ENCODE peak calls at places on chromosome 6, in nine cellular contexts. One of them, this sample, is unnamed.

GRCh38 chr6:26576929-26577719 is 19.6 kb upstream of the ABT1 start:
- DNase-seq in activated naive CD8-positive, alpha-beta T cell treated with anti-CD3 and anti-CD28 coated beads for 36 hours: peak; percentile 81
- DNase-seq in activated T-cell treated with anti-CD3 and anti-CD28 coated beads for 1 hour: peak; percentile 43
- DNase-seq in SK-N-DZ: no peak
- DNase-seq in stimulated activated effector memory CD8-positive, alpha-beta T cell treated with anti-CD3 and anti-CD28 coated beads, Interleukin-12 subunit alpha, Interleukin-12 subunit beta, amount 100 ng/mL, for 72 hours: peak; percentile 82
- DNase-seq in posterior cingulate gyrus: no peak
- DNase-seq in kidney: no peak
- DNase-seq in T-cell: no peak
- DNase-seq in 8988T: no peak
- DNase-seq in this sample: peak; percentile 39

GRCh38 chr6:122381494-122382083 is 17.9 kb upstream of the HSF2 start:
- DNase-seq in activated naive CD8-positive, alpha-beta T cell treated with anti-CD3 and anti-CD28 coated beads for 36 hours: peak; percentile 59
- DNase-seq in 8988T: no peak
- DNase-seq in posterior cingulate gyrus: peak; percentile 35
- DNase-seq in kidney: no peak
- DNase-seq in activated T-cell treated with anti-CD3 and anti-CD28 coated beads for 1 hour: peak; percentile 24
- DNase-seq in SK-N-DZ: peak; percentile 72
- DNase-seq in stimulated activated effector memory CD8-positive, alpha-beta T cell treated with anti-CD3 and anti-CD28 coated beads, Interleukin-12 subunit alpha, Interleukin-12 subunit beta, amount 100 ng/mL, for 72 hours: peak; percentile 63
- DNase-seq in T-cell: peak; percentile 38
- DNase-seq in this sample: peak; percentile 75

GRCh38 chr6:34234667-34235604 is 1.7 kb upstream of the HMGA1 start:
- DNase-seq in 8988T: no peak
- DNase-seq in posterior cingulate gyrus: no peak
- DNase-seq in T-cell: peak; percentile 22
- DNase-seq in activated naive CD8-positive, alpha-beta T cell treated with anti-CD3 and anti-CD28 coated beads for 36 hours: peak; percentile 52
- DNase-seq in stimulated activated effector memory CD8-positive, alpha-beta T cell treated with anti-CD3 and anti-CD28 coated beads, Interleukin-12 subunit alpha, Interleukin-12 subunit beta, amount 100 ng/mL, for 72 hours: no peak
- DNase-seq in activated T-cell treated with anti-CD3 and anti-CD28 coated beads for 1 hour: no peak
- DNase-seq in kidney: peak; percentile 88
- DNase-seq in SK-N-DZ: no peak
- DNase-seq in this sample: no peak

GRCh38 chr6:83006270-83006905 is 59.3 kb downstream of the UBE3D start:
- DNase-seq in kidney: no peak
- DNase-seq in posterior cingulate gyrus: no peak
- DNase-seq in stimulated activated effector memory CD8-positive, alpha-beta T cell treated with anti-CD3 and anti-CD28 coated beads, Interleukin-12 subunit alpha, Interleukin-12 subunit beta, amount 100 ng/mL, for 72 hours: no peak
- DNase-seq in T-cell: no peak
- DNase-seq in activated naive CD8-positive, alpha-beta T cell treated with anti-CD3 and anti-CD28 coated beads for 36 hours: no peak
- DNase-seq in activated T-cell treated with anti-CD3 and anti-CD28 coated beads for 1 hour: no peak
- DNase-seq in 8988T: no peak
- DNase-seq in SK-N-DZ: no peak
- DNase-seq in this sample: no peak

GRCh38 chr6:132598473-132598872 is 8.9 kb upstream of the TAAR5 start:
- DNase-seq in posterior cingulate gyrus: no peak
- DNase-seq in T-cell: no peak
- DNase-seq in stimulated activated effector memory CD8-positive, alpha-beta T cell treated with anti-CD3 and anti-CD28 coated beads, Interleukin-12 subunit alpha, Interleukin-12 subunit beta, amount 100 ng/mL, for 72 hours: no peak
- DNase-seq in 8988T: peak; percentile 14
- DNase-seq in kidney: no peak
- DNase-seq in activated T-cell treated with anti-CD3 and anti-CD28 coated beads for 1 hour: no peak
- DNase-seq in SK-N-DZ: peak; percentile 10
- DNase-seq in activated naive CD8-positive, alpha-beta T cell treated with anti-CD3 and anti-CD28 coated beads for 36 hours: no peak
- DNase-seq in this sample: no peak

GRCh38 chr6:150549577-150550184 is 50.0 kb upstream of the PLEKHG1 start:
- DNase-seq in activated T-cell treated with anti-CD3 and anti-CD28 coated beads for 1 hour: no peak
- DNase-seq in T-cell: no peak
- DNase-seq in SK-N-DZ: no peak
- DNase-seq in posterior cingulate gyrus: no peak
- DNase-seq in stimulated activated effector memory CD8-positive, alpha-beta T cell treated with anti-CD3 and anti-CD28 coated beads, Interleukin-12 subunit alpha, Interleukin-12 subunit beta, amount 100 ng/mL, for 72 hours: no peak
- DNase-seq in kidney: no peak
- DNase-seq in 8988T: no peak
- DNase-seq in activated naive CD8-positive, alpha-beta T cell treated with anti-CD3 and anti-CD28 coated beads for 36 hours: no peak
- DNase-seq in this sample: no peak

GRCh38 chr6:155349129-155349528 is 34.8 kb upstream of the TFB1M start:
- DNase-seq in kidney: no peak
- DNase-seq in T-cell: no peak
- DNase-seq in SK-N-DZ: no peak
- DNase-seq in activated T-cell treated with anti-CD3 and anti-CD28 coated beads for 1 hour: no peak
- DNase-seq in 8988T: no peak
- DNase-seq in activated naive CD8-positive, alpha-beta T cell treated with anti-CD3 and anti-CD28 coated beads for 36 hours: no peak
- DNase-seq in stimulated activated effector memory CD8-positive, alpha-beta T cell treated with anti-CD3 and anti-CD28 coated beads, Interleukin-12 subunit alpha, Interleukin-12 subunit beta, amount 100 ng/mL, for 72 hours: no peak
- DNase-seq in posterior cingulate gyrus: no peak
- DNase-seq in this sample: no peak

GRCh38 chr6:101722991-101723579 is 329.6 kb downstream of the GRIK2 start:
- DNase-seq in T-cell: no peak
- DNase-seq in activated naive CD8-positive, alpha-beta T cell treated with anti-CD3 and anti-CD28 coated beads for 36 hours: no peak
- DNase-seq in stimulated activated effector memory CD8-positive, alpha-beta T cell treated with anti-CD3 and anti-CD28 coated beads, Interleukin-12 subunit alpha, Interleukin-12 subunit beta, amount 100 ng/mL, for 72 hours: no peak
- DNase-seq in SK-N-DZ: no peak
- DNase-seq in 8988T: no peak
- DNase-seq in kidney: no peak
- DNase-seq in posterior cingulate gyrus: no peak
- DNase-seq in activated T-cell treated with anti-CD3 and anti-CD28 coated beads for 1 hour: no peak
- DNase-seq in this sample: peak; percentile 21

GRCh38 chr6:41594326-41594725 is 43.9 kb upstream of the MDFI start:
- DNase-seq in activated naive CD8-positive, alpha-beta T cell treated with anti-CD3 and anti-CD28 coated beads for 36 hours: no peak
- DNase-seq in activated T-cell treated with anti-CD3 and anti-CD28 coated beads for 1 hour: no peak
- DNase-seq in 8988T: no peak
- DNase-seq in stimulated activated effector memory CD8-positive, alpha-beta T cell treated with anti-CD3 and anti-CD28 coated beads, Interleukin-12 subunit alpha, Interleukin-12 subunit beta, amount 100 ng/mL, for 72 hours: no peak
- DNase-seq in SK-N-DZ: no peak
- DNase-seq in T-cell: no peak
- DNase-seq in posterior cingulate gyrus: no peak
- DNase-seq in kidney: peak; percentile 22
- DNase-seq in this sample: no peak

GRCh38 chr6:13099771-13100170 is 228.6 kb downstream of the TBC1D7 start:
- DNase-seq in activated naive CD8-positive, alpha-beta T cell treated with anti-CD3 and anti-CD28 coated beads for 36 hours: no peak
- DNase-seq in 8988T: no peak
- DNase-seq in SK-N-DZ: no peak
- DNase-seq in T-cell: no peak
- DNase-seq in posterior cingulate gyrus: no peak
- DNase-seq in kidney: no peak
- DNase-seq in stimulated activated effector memory CD8-positive, alpha-beta T cell treated with anti-CD3 and anti-CD28 coated beads, Interleukin-12 subunit alpha, Interleukin-12 subunit beta, amount 100 ng/mL, for 72 hours: no peak
- DNase-seq in activated T-cell treated with anti-CD3 and anti-CD28 coated beads for 1 hour: no peak
- DNase-seq in this sample: no peak

GRCh38 chr6:9405369-9405768 is 970.0 kb upstream of the SLC35B3 start:
- DNase-seq in kidney: no peak
- DNase-seq in stimulated activated effector memory CD8-positive, alpha-beta T cell treated with anti-CD3 and anti-CD28 coated beads, Interleukin-12 subunit alpha, Interleukin-12 subunit beta, amount 100 ng/mL, for 72 hours: no peak
- DNase-seq in posterior cingulate gyrus: no peak
- DNase-seq in SK-N-DZ: no peak
- DNase-seq in 8988T: no peak
- DNase-seq in activated naive CD8-positive, alpha-beta T cell treated with anti-CD3 and anti-CD28 coated beads for 36 hours: no peak
- DNase-seq in T-cell: no peak
- DNase-seq in activated T-cell treated with anti-CD3 and anti-CD28 coated beads for 1 hour: no peak
- DNase-seq in this sample: no peak

GRCh38 chr6:85464260-85464644 is 14.4 kb downstream of the NT5E start:
- DNase-seq in kidney: no peak
- DNase-seq in stimulated activated effector memory CD8-positive, alpha-beta T cell treated with anti-CD3 and anti-CD28 coated beads, Interleukin-12 subunit alpha, Interleukin-12 subunit beta, amount 100 ng/mL, for 72 hours: peak; percentile 55
- DNase-seq in 8988T: no peak
- DNase-seq in activated naive CD8-positive, alpha-beta T cell treated with anti-CD3 and anti-CD28 coated beads for 36 hours: peak; percentile 61
- DNase-seq in SK-N-DZ: no peak
- DNase-seq in posterior cingulate gyrus: no peak
- DNase-seq in activated T-cell treated with anti-CD3 and anti-CD28 coated beads for 1 hour: no peak
- DNase-seq in T-cell: no peak
- DNase-seq in this sample: peak; percentile 96

GRCh38 chr6:56046576-56046975 is 171.2 kb upstream of the BMP5 start:
- DNase-seq in kidney: no peak
- DNase-seq in posterior cingulate gyrus: no peak
- DNase-seq in T-cell: no peak
- DNase-seq in activated T-cell treated with anti-CD3 and anti-CD28 coated beads for 1 hour: no peak
- DNase-seq in 8988T: no peak
- DNase-seq in SK-N-DZ: no peak
- DNase-seq in activated naive CD8-positive, alpha-beta T cell treated with anti-CD3 and anti-CD28 coated beads for 36 hours: no peak
- DNase-seq in stimulated activated effector memory CD8-positive, alpha-beta T cell treated with anti-CD3 and anti-CD28 coated beads, Interleukin-12 subunit alpha, Interleukin-12 subunit beta, amount 100 ng/mL, for 72 hours: no peak
- DNase-seq in this sample: peak; percentile 95

GRCh38 chr6:165800337-165800736 is 137.3 kb upstream of the PDE10A start:
- DNase-seq in T-cell: no peak
- DNase-seq in 8988T: no peak
- DNase-seq in activated naive CD8-positive, alpha-beta T cell treated with anti-CD3 and anti-CD28 coated beads for 36 hours: no peak
- DNase-seq in SK-N-DZ: no peak
- DNase-seq in posterior cingulate gyrus: no peak
- DNase-seq in stimulated activated effector memory CD8-positive, alpha-beta T cell treated with anti-CD3 and anti-CD28 coated beads, Interleukin-12 subunit alpha, Interleukin-12 subunit beta, amount 100 ng/mL, for 72 hours: no peak
- DNase-seq in activated T-cell treated with anti-CD3 and anti-CD28 coated beads for 1 hour: no peak
- DNase-seq in kidney: no peak
- DNase-seq in this sample: peak; percentile 36

GRCh38 chr6:154993026-154993425 is 2.1 kb upstream of the TIAM2 start:
- DNase-seq in stimulated activated effector memory CD8-positive, alpha-beta T cell treated with anti-CD3 and anti-CD28 coated beads, Interleukin-12 subunit alpha, Interleukin-12 subunit beta, amount 100 ng/mL, for 72 hours: no peak
- DNase-seq in posterior cingulate gyrus: no peak
- DNase-seq in kidney: no peak
- DNase-seq in SK-N-DZ: no peak
- DNase-seq in activated naive CD8-positive, alpha-beta T cell treated with anti-CD3 and anti-CD28 coated beads for 36 hours: no peak
- DNase-seq in T-cell: no peak
- DNase-seq in activated T-cell treated with anti-CD3 and anti-CD28 coated beads for 1 hour: no peak
- DNase-seq in 8988T: no peak
- DNase-seq in this sample: peak; percentile 32

GRCh38 chr6:136553166-136553787 is 3.1 kb upstream of the MAP7 start:
- DNase-seq in activated naive CD8-positive, alpha-beta T cell treated with anti-CD3 and anti-CD28 coated beads for 36 hours: no peak
- DNase-seq in posterior cingulate gyrus: no peak
- DNase-seq in SK-N-DZ: no peak
- DNase-seq in T-cell: no peak
- DNase-seq in stimulated activated effector memory CD8-positive, alpha-beta T cell treated with anti-CD3 and anti-CD28 coated beads, Interleukin-12 subunit alpha, Interleukin-12 subunit beta, amount 100 ng/mL, for 72 hours: no peak
- DNase-seq in kidney: no peak
- DNase-seq in 8988T: no peak
- DNase-seq in activated T-cell treated with anti-CD3 and anti-CD28 coated beads for 1 hour: no peak
- DNase-seq in this sample: no peak

GRCh38 chr6:124002377-124003081 is 198.9 kb downstream of the NKAIN2 start:
- DNase-seq in activated T-cell treated with anti-CD3 and anti-CD28 coated beads for 1 hour: no peak
- DNase-seq in kidney: no peak
- DNase-seq in 8988T: no peak
- DNase-seq in SK-N-DZ: no peak
- DNase-seq in stimulated activated effector memory CD8-positive, alpha-beta T cell treated with anti-CD3 and anti-CD28 coated beads, Interleukin-12 subunit alpha, Interleukin-12 subunit beta, amount 100 ng/mL, for 72 hours: no peak
- DNase-seq in T-cell: no peak
- DNase-seq in posterior cingulate gyrus: no peak
- DNase-seq in activated naive CD8-positive, alpha-beta T cell treated with anti-CD3 and anti-CD28 coated beads for 36 hours: no peak
- DNase-seq in this sample: no peak

GRCh38 chr6:93751969-93752368 is 332.6 kb upstream of the EPHA7 start:
- DNase-seq in SK-N-DZ: no peak
- DNase-seq in 8988T: no peak
- DNase-seq in activated naive CD8-positive, alpha-beta T cell treated with anti-CD3 and anti-CD28 coated beads for 36 hours: no peak
- DNase-seq in activated T-cell treated with anti-CD3 and anti-CD28 coated beads for 1 hour: no peak
- DNase-seq in posterior cingulate gyrus: no peak
- DNase-seq in kidney: no peak
- DNase-seq in T-cell: no peak
- DNase-seq in stimulated activated effector memory CD8-positive, alpha-beta T cell treated with anti-CD3 and anti-CD28 coated beads, Interleukin-12 subunit alpha, Interleukin-12 subunit beta, amount 100 ng/mL, for 72 hours: no peak
- DNase-seq in this sample: no peak

GRCh38 chr6:152316024-152316423 is 321.1 kb downstream of the SYNE1 start:
- DNase-seq in kidney: no peak
- DNase-seq in activated T-cell treated with anti-CD3 and anti-CD28 coated beads for 1 hour: no peak
- DNase-seq in activated naive CD8-positive, alpha-beta T cell treated with anti-CD3 and anti-CD28 coated beads for 36 hours: no peak
- DNase-seq in posterior cingulate gyrus: no peak
- DNase-seq in T-cell: no peak
- DNase-seq in 8988T: no peak
- DNase-seq in stimulated activated effector memory CD8-positive, alpha-beta T cell treated with anti-CD3 and anti-CD28 coated beads, Interleukin-12 subunit alpha, Interleukin-12 subunit beta, amount 100 ng/mL, for 72 hours: no peak
- DNase-seq in SK-N-DZ: no peak
- DNase-seq in this sample: peak; percentile 97

GRCh38 chr6:24401458-24401857 is 1.3 kb upstream of the MRS2 start:
- DNase-seq in activated naive CD8-positive, alpha-beta T cell treated with anti-CD3 and anti-CD28 coated beads for 36 hours: no peak
- DNase-seq in T-cell: no peak
- DNase-seq in stimulated activated effector memory CD8-positive, alpha-beta T cell treated with anti-CD3 and anti-CD28 coated beads, Interleukin-12 subunit alpha, Interleukin-12 subunit beta, amount 100 ng/mL, for 72 hours: no peak
- DNase-seq in SK-N-DZ: no peak
- DNase-seq in 8988T: no peak
- DNase-seq in activated T-cell treated with anti-CD3 and anti-CD28 coated beads for 1 hour: no peak
- DNase-seq in posterior cingulate gyrus: no peak
- DNase-seq in kidney: no peak
- DNase-seq in this sample: no peak